ENCODE peak calls at places on chromosomes 1 and 21, in seven cellular contexts. A is neural progenitor cell, G is breast epithelium, H is A549, U is stomach, O is pancreas, I is ovary. K is an unnamed sample.

GRCh38 chr1:159005676-159006075 is 4.0 kb upstream of the IFI16 start:
- DNase-seq in A (peak; percentile 53), G (no peak), H (no peak), U (no peak), O (no peak), I (no peak), K (no peak)

GRCh38 chr1:8424539-8425116 is 106.7 kb downstream of the SLC45A1 start:
- DNase-seq in A (peak; percentile 61), G (no peak), H (peak; percentile 14), U (peak; percentile 77), O (peak; percentile 44), I (peak; percentile 68), K (peak; percentile 58)

GRCh38 chr1:204153667-204154066 is 1.8 kb upstream of the ETNK2 start:
- DNase-seq in A (no peak), G (no peak), H (no peak), U (no peak), O (no peak), I (no peak), K (no peak)

GRCh38 chr1:150060260-150060659 is 7.3 kb upstream of the VPS45 start:
- DNase-seq in A (no peak), G (no peak), H (no peak), U (no peak), O (no peak), I (no peak), K (no peak)

GRCh38 chr1:155904261-155904660 is 6.9 kb downstream of the RIT1 start:
- DNase-seq in A (no peak), G (no peak), H (no peak), U (no peak), O (no peak), I (no peak), K (no peak)

GRCh38 chr1:44361478-44361877 is 6.4 kb upstream of the ERI3 start:
- DNase-seq in A (no peak), G (no peak), H (peak; percentile 10), U (no peak), O (no peak), I (no peak), K (no peak)

GRCh38 chr1:168468042-168468809 is 75.6 kb downstream of the XCL2 start:
- DNase-seq in A (no peak), G (no peak), H (no peak), U (no peak), O (no peak), I (no peak), K (no peak)

GRCh38 chr1:78279051-78279450 is 211.7 kb upstream of the PTGFR start:
- DNase-seq in A (no peak), G (no peak), H (no peak), U (no peak), O (no peak), I (no peak), K (no peak)

GRCh38 chr21:33229776-33230517 is at the start of gene IFNAR2:
- DNase-seq in A (peak; percentile 91), G (no peak), H (peak; percentile 47), U (peak; percentile 80), O (peak; percentile 77), I (peak; percentile 89), K (peak; percentile 81)

GRCh38 chr1:69765941-69766340 is 198.2 kb downstream of the LRRC7 start:
- DNase-seq in A (no peak), G (no peak), H (no peak), U (no peak), O (no peak), I (no peak), K (no peak)

GRCh38 chr21:45803613-45804340 is 160.3 kb downstream of the PCBP3 start:
- DNase-seq in A (no peak), G (no peak), H (no peak), U (no peak), O (no peak), I (no peak), K (no peak)

GRCh38 chr1:11856698-11857097 is 2.0 kb downstream of the NPPB start:
- DNase-seq in A (no peak), G (no peak), H (no peak), U (no peak), O (no peak), I (no peak), K (no peak)

GRCh38 chr1:160945079-160945478 is 9.5 kb downstream of the ITLN2 start:
- DNase-seq in A (no peak), G (no peak), H (no peak), U (no peak), O (no peak), I (no peak), K (no peak)

GRCh38 chr1:37472994-37473393 is 1.4 kb upstream of the ZC3H12A start:
- DNase-seq in A (no peak), G (peak; percentile 3), H (no peak), U (no peak), O (no peak), I (no peak), K (no peak)
- H3K4me3 ChIP-seq in A (no peak overlapping the region), G (peak overlapping the region; percentile 93), H (peak overlapping the region; percentile 85), U (no peak overlapping the region), O (no peak overlapping the region), I (no peak overlapping the region), K (peak overlapping the region; percentile 94)

GRCh38 chr1:98003442-98003841 is 82.6 kb upstream of the DPYD start:
- DNase-seq in A (no peak), G (no peak), H (no peak), U (no peak), O (no peak), I (no peak), K (no peak)

GRCh38 chr1:98002288-98002687 is 81.5 kb upstream of the DPYD start:
- DNase-seq in A (peak; percentile 47), G (no peak), H (no peak), U (no peak), O (no peak), I (no peak), K (no peak)

GRCh38 chr1:97999320-97999719 is 78.5 kb upstream of the DPYD start:
- DNase-seq in A (no peak), G (no peak), H (peak; percentile 57), U (no peak), O (no peak), I (no peak), K (no peak)

GRCh38 chr1:98005326-98006010 is 84.6 kb upstream of the DPYD start:
- DNase-seq in A (no peak), G (no peak), H (peak; percentile 42), U (no peak), O (no peak), I (no peak), K (no peak)

GRCh38 chr1:98001764-98002163 is 80.9 kb upstream of the DPYD start:
- DNase-seq in A (no peak), G (no peak), H (peak; percentile 28), U (no peak), O (no peak), I (no peak), K (no peak)
- TF ChIP-seq CTCF in A (no peak), G (no peak), H (peak; percentile 50), U (no peak), O (no peak), I (no peak), K (no peak)

DNA sequence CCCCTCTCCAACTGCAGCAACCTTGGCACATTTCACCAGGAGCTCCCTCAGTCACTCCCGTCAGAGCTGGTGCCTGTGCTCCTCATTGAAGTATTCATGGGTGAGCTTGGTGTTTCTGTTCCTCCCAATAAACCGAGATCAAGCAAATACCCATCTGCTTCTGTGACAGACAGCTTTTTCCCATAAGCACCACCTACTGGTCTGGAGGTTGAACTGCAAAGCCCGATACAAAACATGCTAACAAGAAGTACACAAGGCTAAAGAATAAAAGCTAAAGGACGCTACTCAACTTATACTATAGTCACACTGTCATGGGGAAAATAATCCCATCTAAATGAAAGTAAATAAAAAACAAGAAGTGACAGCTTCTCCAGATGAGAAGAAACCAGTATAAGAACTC is 111.9 kb upstream of the C21orf91 start:
- DNase-seq in A (no peak), G (no peak), H (peak; percentile 4), U (no peak), O (no peak), I (no peak), K (no peak)
- H3K4me3 ChIP-seq in A (no peak overlapping the region), G (no peak overlapping the region), H (no peak overlapping the region), U (no peak overlapping the region), O (no peak overlapping the region), I (no peak overlapping the region), K (no peak overlapping the region)

GRCh38 chr21:31729622-31730343 is 2.1 kb downstream of the SCAF4 start:
- DNase-seq in A (no peak), G (no peak), H (no peak), U (no peak), O (no peak), I (no peak), K (no peak)

GRCh38 chr21:31732538-31732864 is 583 bp upstream of the SCAF4 start:
- DNase-seq in A (no peak), G (no peak), H (no peak), U (no peak), O (no peak), I (no peak), K (no peak)

GRCh38 chr21:31731802-31732537 is at the start of gene SCAF4:
- DNase-seq in A (peak; percentile 95), G (peak; percentile 89), H (peak; percentile 80), U (peak; percentile 91), O (peak; percentile 93), I (peak; percentile 94), K (peak; percentile 99)

GRCh38 chr21:31730687-31731111 is 1.2 kb downstream of the SCAF4 start:
- DNase-seq in A (peak; percentile 89), G (no peak), H (peak; percentile 21), U (no peak), O (no peak), I (no peak), K (no peak)

GRCh38 chr21:31731112-31731801 is 661 bp downstream of the SCAF4 start:
- DNase-seq in A (peak; percentile 76), G (peak; percentile 57), H (no peak), U (peak; percentile 40), O (peak; percentile 57), I (peak; percentile 72), K (peak; percentile 87)
- TF ChIP-seq CTCF in A (peak; percentile 52), G (no peak), H (no peak), U (no peak), O (no peak), I (no peak), K (no peak)

GRCh38 chr1:162145280-162145965 is 75.9 kb downstream of the NOS1AP start:
- DNase-seq in A (peak; percentile 91), G (no peak), H (no peak), U (no peak), O (no peak), I (no peak), K (no peak)
- H3K4me3 ChIP-seq in A (peak overlapping the region; percentile 11), G (no peak overlapping the region), H (no peak overlapping the region), U (no peak overlapping the region), O (no peak overlapping the region), I (no peak overlapping the region), K (no peak overlapping the region)

GRCh38 chr1:103788377-103788776 is 38.7 kb downstream of the AMY1C start:
- DNase-seq in A (no peak), G (no peak), H (peak; percentile 2), U (no peak), O (no peak), I (no peak), K (no peak)
- TF ChIP-seq CTCF in A (peak; percentile 54), G (no peak), H (peak; percentile 26), U (no peak), O (peak; percentile 17), I (no peak), K (no peak)

GRCh38 chr1:233544304-233544703 is 69.6 kb upstream of the KCNK1 start:
- DNase-seq in A (no peak), G (no peak), H (no peak), U (no peak), O (no peak), I (no peak), K (no peak)
- H3K4me3 ChIP-seq in A (no peak overlapping the region), G (peak overlapping the region; percentile 17), H (no peak overlapping the region), U (no peak overlapping the region), O (no peak overlapping the region), I (no peak overlapping the region), K (no peak overlapping the region)

K was measured in left lung.